ENCODE peak calls at places on chromosomes 3 and 15, in five cellular contexts. K is cardiac muscle cell, T is fibroblast of the aortic adventitia, U is uterus, E is stomach. C is an unnamed sample.

GRCh38 chr3:147652682-147653081 is 243.5 kb downstream of the ZIC1 start:
- DNase-seq in K (no peak), T (peak), U (no peak), E (no peak), C (no peak)

GRCh38 chr3:187794731-187795130 is 49.5 kb upstream of the BCL6 start:
- DNase-seq in K (no peak), T (no peak), U (no peak), E (no peak), C (no peak)

GRCh38 chr15:28085489-28086174 is 13.5 kb downstream of the OCA2 start:
- DNase-seq in K (no peak), T (no peak), U (no peak), E (no peak), C (no peak)

GRCh38 chr3:160108357-160108756 is 116.9 kb upstream of the C3orf80 start:
- DNase-seq in K (no peak), T (no peak), U (no peak), E (no peak), C (no peak)

GRCh38 chr3:29693863-29694262 is 413.0 kb downstream of the RBMS3 start:
- DNase-seq in K (peak), T (peak), U (no peak), E (no peak), C (peak)

GRCh38 chr3:67468511-67468910 is 185.9 kb downstream of the SUCLG2 start:
- DNase-seq in K (no peak), T (no peak), U (no peak), E (no peak), C (no peak)

GRCh38 chr3:125670945-125671344 is 75.6 kb upstream of the OSBPL11 start:
- DNase-seq in K (no peak), T (no peak), U (no peak), E (no peak), C (no peak)

GRCh38 chr3:14338242-14338641 is 64.2 kb upstream of the SLC6A6 start:
- DNase-seq in K (no peak), T (no peak), U (no peak), E (no peak), C (no peak)

GRCh38 chr3:126179825-126180476 is 435 bp downstream of the ALDH1L1 start:
- DNase-seq in K (peak), T (no peak), U (peak), E (no peak), C (peak)

GRCh38 chr3:10746001-10746400 is 70.0 kb upstream of the SLC6A11 start:
- DNase-seq in K (no peak), T (no peak), U (no peak), E (no peak), C (no peak)

GRCh38 chr3:42654331-42655201 is 1.1 kb downstream of the ZBTB47 start:
- DNase-seq in K (peak), T (peak), U (peak), E (peak), C (peak)

GRCh38 chr3:127975630-127976029 is 60.6 kb downstream of the KBTBD12 start:
- DNase-seq in K (no peak), T (no peak), U (no peak), E (no peak), C (no peak)

GRCh38 chr3:30586091-30586805 is 20.2 kb upstream of the TGFBR2 start:
- DNase-seq in K (no peak), T (peak), U (no peak), E (no peak), C (no peak)

GRCh38 chr15:73968461-73968860 is 23.6 kb downstream of the STOML1 start:
- DNase-seq in K (no peak), T (no peak), U (no peak), E (no peak), C (no peak)

GRCh38 chr3:148230473-148230872 is 467.2 kb upstream of the AGTR1 start:
- DNase-seq in K (no peak), T (no peak), U (no peak), E (no peak), C (no peak)

GRCh38 chr3:56894912-56895431 is 93.2 kb upstream of the ARHGEF3 start:
- DNase-seq in K (peak), T (peak), U (no peak), E (no peak), C (no peak)

GRCh38 chr3:33278106-33278672 is 947 bp downstream of the FBXL2 start:
- DNase-seq in K (peak), T (peak), U (no peak), E (no peak), C (no peak)

GRCh38 chr3:55630921-55631299 is 143.8 kb upstream of the WNT5A start:
- DNase-seq in K (no peak), T (no peak), U (no peak), E (no peak), C (no peak)

GRCh38 chr3:55634345-55634744 is 147.2 kb upstream of the WNT5A start:
- DNase-seq in K (no peak), T (no peak), U (no peak), E (no peak), C (no peak)

GRCh38 chr3:55631766-55632331 is 144.7 kb upstream of the WNT5A start:
- DNase-seq in K (no peak), T (no peak), U (no peak), E (no peak), C (no peak)

GRCh38 chr3:55630280-55630920 is 143.3 kb upstream of the WNT5A start:
- DNase-seq in K (no peak), T (no peak), U (no peak), E (no peak), C (no peak)

DNA sequence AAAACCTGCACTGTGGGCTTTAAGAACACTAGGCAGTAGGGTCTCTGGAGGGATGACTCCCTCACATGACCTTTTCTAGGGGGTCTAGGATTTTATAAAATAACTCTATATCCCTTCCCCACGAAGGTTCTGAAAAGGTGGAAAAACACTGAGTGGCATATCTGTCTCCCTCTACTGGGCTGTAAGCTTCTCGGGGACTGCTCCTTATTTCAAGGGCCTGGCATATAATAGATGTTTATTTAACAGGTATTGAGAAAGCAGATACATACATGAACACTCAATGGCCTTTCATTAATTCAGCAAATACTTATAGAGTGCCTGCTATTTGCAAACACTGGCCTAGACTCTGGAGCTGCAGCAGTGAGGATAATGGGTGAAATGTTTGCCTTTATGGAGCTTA is 146.2 kb upstream of the WNT5A start:
- DNase-seq in K (no peak), T (no peak), U (no peak), E (no peak), C (no peak)
- TF ChIP-seq CTCF in K (no peak), T (peak), U (no peak), E (no peak), C (no peak)

DNA sequence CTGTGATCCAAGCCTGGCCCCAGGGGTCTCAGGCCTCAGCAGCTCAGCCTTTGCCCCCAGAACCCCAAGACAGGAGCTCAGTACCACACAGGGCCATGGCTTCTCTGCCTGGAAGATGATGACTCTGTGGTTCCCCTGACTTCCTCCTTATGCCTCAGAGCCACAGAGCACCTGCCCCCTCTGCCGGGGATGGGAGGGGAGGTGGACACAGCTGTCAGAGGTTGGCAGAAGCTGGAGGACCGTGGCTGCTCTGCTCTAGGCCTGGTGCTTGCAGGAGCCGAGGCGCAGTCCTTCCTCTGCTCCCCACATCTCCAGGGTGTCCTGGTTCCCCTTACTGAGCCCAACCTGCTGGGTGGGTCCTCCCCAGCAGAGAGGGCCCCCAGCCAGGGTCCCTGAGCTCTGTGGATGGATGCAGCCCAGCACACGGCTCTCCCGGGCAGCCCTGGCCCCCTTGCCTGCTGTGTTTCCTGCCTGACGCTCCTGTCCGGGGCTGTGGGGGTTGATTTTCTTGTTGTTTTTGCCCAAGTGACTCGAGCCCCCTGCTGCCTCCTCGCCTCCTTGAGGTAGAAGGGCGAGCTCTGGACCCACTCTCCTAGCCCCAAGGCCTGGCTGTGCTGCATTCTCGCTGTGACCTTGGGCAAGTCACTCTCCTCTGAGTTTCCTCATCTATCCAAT is 36.6 kb downstream of the PSTPIP1 start:
- DNase-seq in K (no peak), T (no peak), U (peak), E (peak), C (peak)
- TF ChIP-seq CTCF in K (no peak), T (no peak), U (no peak), E (no peak), C (no peak)

DNA sequence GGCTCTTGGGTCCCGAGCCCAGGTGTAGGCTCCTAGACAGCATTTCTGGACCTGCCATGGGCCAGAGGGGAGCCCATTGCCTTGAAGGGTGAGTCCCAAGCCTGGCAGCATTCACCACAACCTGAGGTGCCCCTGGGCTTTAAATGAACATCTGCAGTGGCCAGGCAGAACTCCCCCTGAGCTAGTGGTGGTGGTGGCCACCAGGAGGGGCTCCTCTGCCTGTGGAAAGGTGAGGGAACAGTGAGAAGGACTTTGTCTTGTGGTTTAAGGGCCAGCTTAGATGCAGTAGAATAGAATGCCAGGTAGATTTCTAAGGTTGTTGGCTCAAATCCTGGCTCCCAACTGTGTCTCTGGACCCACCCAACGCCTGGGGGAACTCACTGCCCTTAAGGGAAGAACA is 55.6 kb downstream of the CASR start:
- DNase-seq in K (no peak), T (no peak), U (no peak), E (no peak), C (no peak)
- TF ChIP-seq CTCF in K (no peak), T (no peak), U (no peak), E (no peak), C (no peak)

GRCh38 chr15:67930720-67931119 is 90.9 kb upstream of the RNU6-1 start:
- DNase-seq in K (no peak), T (no peak), U (no peak), E (no peak), C (no peak)

GRCh38 chr15:67937153-67937761 is 97.4 kb upstream of the RNU6-1 start:
- DNase-seq in K (no peak), T (no peak), U (no peak), E (no peak), C (no peak)

GRCh38 chr15:67931861-67932260 is 92.0 kb upstream of the RNU6-1 start:
- DNase-seq in K (peak), T (peak), U (no peak), E (no peak), C (no peak)

GRCh38 chr15:67940324-67940719 is 100.5 kb upstream of the RNU6-1 start:
- DNase-seq in K (no peak), T (no peak), U (no peak), E (no peak), C (no peak)

GRCh38 chr15:67935244-67935643 is 95.4 kb upstream of the RNU6-1 start:
- DNase-seq in K (no peak), T (no peak), U (no peak), E (no peak), C (no peak)
- TF ChIP-seq CTCF in K (no peak), T (no peak), U (no peak), E (no peak), C (no peak)

DNA sequence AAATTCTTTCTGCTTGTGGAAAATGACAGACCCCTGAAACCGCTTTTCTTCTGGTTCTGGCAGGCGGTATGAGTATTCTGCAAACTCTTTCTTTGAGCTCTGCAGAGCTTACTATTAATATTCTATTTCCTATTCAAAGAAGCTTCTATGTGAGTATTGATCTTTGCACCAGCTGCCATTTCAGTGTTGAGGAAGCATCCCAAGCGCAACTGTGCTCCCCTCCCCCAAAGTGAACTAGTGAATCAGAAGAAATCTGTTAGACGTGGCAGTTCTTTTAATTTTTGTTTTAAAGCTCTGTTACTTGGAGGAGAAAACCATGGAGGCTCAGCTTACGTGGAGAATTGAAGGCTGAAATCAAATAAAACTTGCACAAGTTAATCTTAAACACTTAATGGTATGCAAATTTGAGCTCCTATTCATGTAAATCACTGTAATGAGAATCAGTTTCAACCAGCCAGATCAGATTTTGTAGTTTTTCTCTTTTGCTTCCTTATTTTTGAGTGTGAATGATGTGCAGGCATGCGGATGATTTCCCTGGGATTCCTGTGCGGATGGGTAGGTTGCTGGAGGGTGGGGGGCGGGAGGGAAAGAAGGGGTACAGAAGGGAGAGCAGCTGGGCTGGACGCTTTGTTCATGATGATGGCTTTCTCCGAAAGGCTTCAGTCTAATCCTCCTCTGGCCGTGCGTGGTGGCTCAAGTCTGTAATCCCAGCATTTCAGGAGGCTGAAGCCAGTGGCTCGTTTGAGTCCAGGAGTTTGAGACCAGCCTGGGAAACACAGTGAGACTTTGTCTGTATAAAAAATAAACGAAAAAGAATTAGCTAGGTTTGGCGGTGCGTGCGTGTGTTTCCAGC is 16.1 kb upstream of the AGBL1 start:
- DNase-seq in K (no peak), T (no peak), U (no peak), E (no peak), C (no peak)
- TF ChIP-seq CTCF in K (no peak), T (no peak), U (no peak), E (no peak), C (no peak)